ENCODE peak calls at places on chromosomes 2 and 18, in four cellular contexts. D, F, N and R are unnamed samples.
A peak's percentile ranks its signal among the peaks of the same experiment; 100 is the strongest.

GRCh38 chr2:238638100-238638981 is 209.5 kb upstream of the TWIST2 start:
- DNase-seq in D (no peak), F (no peak), N (no peak), R (no peak)

GRCh38 chr2:127582863-127583861 is 47.7 kb downstream of the MYO7B start:
- DNase-seq in D (peak; percentile 9), F (no peak), N (no peak), R (no peak)

GRCh38 chr2:212536385-212537310 is 2.0 kb downstream of the ERBB4 start:
- DNase-seq in D (no peak), F (no peak), N (no peak), R (no peak)

GRCh38 chr2:222960126-222960525 is 91.9 kb upstream of the KCNE4 start:
- DNase-seq in D (no peak), F (no peak), N (no peak), R (no peak)

GRCh38 chr2:42328148-42328833 is 32.7 kb downstream of the COX7A2L start:
- DNase-seq in D (no peak), F (peak; percentile 7), N (no peak), R (no peak)

GRCh38 chr18:22930089-22930713 is 2.9 kb upstream of the RBBP8 start:
- DNase-seq in D (peak; percentile 62), F (peak; percentile 57), N (no peak), R (peak; percentile 51)

GRCh38 chr2:144480257-144480656 is 39.7 kb downstream of the ZEB2 start:
- DNase-seq in D (no peak), F (no peak), N (no peak), R (no peak)

GRCh38 chr2:96953611-96954489 is 32.5 kb downstream of the FAM178B start:
- DNase-seq in D (no peak), F (no peak), N (no peak), R (no peak)

GRCh38 chr2:27282892-27283291 is 663 bp downstream of the TRIM54 start:
- DNase-seq in D (no peak), F (no peak), N (no peak), R (no peak)

GRCh38 chr2:199379251-199379650 is 78.5 kb downstream of the SATB2 start:
- DNase-seq in D (no peak), F (no peak), N (peak; percentile 24), R (no peak)

GRCh38 chr2:241703128-241703604 is 1.3 kb downstream of the ING5 start:
- DNase-seq in D (no peak), F (no peak), N (no peak), R (no peak)

GRCh38 chr18:32443356-32443755 is 27.3 kb downstream of the GAREM1 start:
- DNase-seq in D (no peak), F (no peak), N (no peak), R (no peak)

GRCh38 chr2:29618024-29618423 is 303.4 kb downstream of the ALK start:
- DNase-seq in D (no peak), F (no peak), N (no peak), R (no peak)

GRCh38 chr18:48330016-48330991 is 78.9 kb downstream of the ZBTB7C start:
- DNase-seq in D (no peak), F (peak; percentile 47), N (peak; percentile 24), R (no peak)

GRCh38 chr2:240435457-240435954 is at the start of gene GPC1:
- DNase-seq in D (no peak), F (peak; percentile 45), N (peak; percentile 61), R (no peak)

GRCh38 chr2:121483021-121483420 is 47.7 kb upstream of the RNU4ATAC start:
- DNase-seq in D (no peak), F (no peak), N (no peak), R (no peak)

GRCh38 chr18:2173464-2173863 is 397.8 kb downstream of the METTL4 start:
- DNase-seq in D (no peak), F (no peak), N (peak; percentile 57), R (no peak)

GRCh38 chr2:197952540-197953202 is 148.3 kb downstream of the PLCL1 start:
- DNase-seq in D (no peak), F (no peak), N (no peak), R (no peak)

GRCh38 chr2:46009772-46010171 is 287.4 kb upstream of the EPAS1 start:
- DNase-seq in D (no peak), F (no peak), N (no peak), R (no peak)

GRCh38 chr2:215432759-215433594 is 2.9 kb downstream of the FN1 start:
- DNase-seq in D (no peak), F (no peak), N (no peak), R (no peak)

GRCh38 chr2:7744827-7745226 is 827.6 kb downstream of the RNF144A start:
- DNase-seq in D (peak; percentile 71), F (no peak), N (no peak), R (no peak)

GRCh38 chr2:107322406-107322805 is 436.4 kb upstream of the ST6GAL2 start:
- DNase-seq in D (no peak), F (no peak), N (no peak), R (no peak)

GRCh38 chr2:181955010-181955409 is 30.6 kb upstream of the PPP1R1C start:
- DNase-seq in D (no peak), F (peak; percentile 86), N (peak; percentile 65), R (no peak)

GRCh38 chr2:136238552-136239346 is 120.8 kb upstream of the CXCR4 start:
- DNase-seq in D (peak; percentile 33), F (no peak), N (no peak), R (peak; percentile 38)

GRCh38 chr2:59584958-59585357 is 968.5 kb downstream of the BCL11A start:
- DNase-seq in D (no peak), F (no peak), N (no peak), R (no peak)
- TF ChIP-seq CTCF in D (no peak), F (peak; percentile 20), N (no peak), R (no peak)

GRCh38 chr2:163888591-163888990 is 152.8 kb upstream of the FIGN start:
- DNase-seq in D (no peak), F (no peak), N (no peak), R (no peak)
- TF ChIP-seq CTCF in D (no peak), F (no peak), N (no peak), R (no peak)

DNA sequence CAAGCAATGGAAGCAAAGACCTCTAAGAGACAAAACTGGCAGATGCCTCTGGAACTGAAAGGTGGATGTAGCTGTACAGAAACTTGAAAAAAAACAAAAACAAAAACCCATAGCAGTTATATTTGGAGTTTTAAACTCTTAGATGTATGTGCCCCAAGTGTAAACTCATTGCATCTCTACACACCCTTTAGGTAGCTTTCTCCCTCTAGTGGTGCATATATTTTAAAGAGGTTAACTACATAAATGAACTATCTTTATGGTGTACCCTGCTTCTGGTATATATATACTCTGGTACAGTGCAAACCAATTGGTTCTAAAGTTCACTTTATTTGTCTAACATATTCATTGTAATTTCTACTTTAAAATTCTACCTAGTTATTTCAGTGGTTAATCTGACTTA is 518.2 kb downstream of the NRXN1 start:
- DNase-seq in D (no peak), F (no peak), N (no peak), R (no peak)
- TF ChIP-seq CTCF in D (no peak), F (peak; percentile 36), N (no peak), R (no peak)

GRCh38 chr2:126385441-126385840 is 270.5 kb upstream of the GYPC start:
- DNase-seq in D (no peak), F (no peak), N (no peak), R (no peak)
- TF ChIP-seq CTCF in D (no peak), F (no peak), N (no peak), R (no peak)

DNA sequence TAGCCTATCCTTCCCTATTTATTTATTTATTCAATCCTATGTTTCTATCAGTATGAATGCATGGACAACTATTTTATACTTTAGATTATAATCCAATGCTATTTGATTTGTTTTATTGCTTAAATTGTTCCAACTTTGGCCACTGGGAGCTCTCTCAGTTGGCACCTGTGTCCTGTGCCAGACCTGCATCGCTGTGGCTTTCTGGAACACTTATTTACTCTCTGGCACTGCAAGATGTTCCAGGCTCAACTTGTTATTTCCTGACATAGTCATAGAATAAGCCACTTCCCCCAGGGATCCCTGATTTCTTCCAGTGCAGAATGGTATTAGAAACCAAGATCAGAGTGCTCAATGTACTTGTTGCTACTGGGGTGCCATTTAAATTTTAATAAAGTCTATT is 5.8 kb downstream of the MC2R start:
- DNase-seq in D (no peak), F (no peak), N (no peak), R (no peak)
- TF ChIP-seq CTCF in D (no peak), F (peak; percentile 35), N (no peak), R (no peak)